ENCODE peak calls at places on chromosomes 13 and 19, in seven cellular contexts. D, M, E, K, Q, V and S are unnamed samples.

GRCh38 chr19:39515551-39516191 is 732 bp downstream of the SELENOV start:
- DNase-seq in D (no peak), M (no peak), E (no peak), K (no peak), Q (no peak), V (no peak), S (no peak)

GRCh38 chr13:32330438-32330837 is 15.1 kb downstream of the BRCA2 start:
- DNase-seq in D (no peak), M (no peak), E (no peak), K (no peak), Q (no peak), V (no peak), S (no peak)

GRCh38 chr19:13072206-13072898 is 30.3 kb downstream of the LYL1 start:
- DNase-seq in D (no peak), M (no peak), E (no peak), K (peak), Q (peak), V (no peak), S (no peak)

GRCh38 chr13:99312493-99312883 is 5.3 kb upstream of the GPR183 start:
- DNase-seq in D (peak), M (no peak), E (peak), K (peak), Q (peak), V (no peak), S (no peak)

GRCh38 chr13:98761979-98762616 is 9.6 kb upstream of the SLC15A1 start:
- DNase-seq in D (no peak), M (no peak), E (no peak), K (no peak), Q (no peak), V (no peak), S (no peak)

GRCh38 chr13:45231722-45232121 is 30.9 kb upstream of the KCTD4 start:
- DNase-seq in D (no peak), M (no peak), E (no peak), K (no peak), Q (no peak), V (no peak), S (no peak)

GRCh38 chr19:4052114-4052992 is 14.3 kb downstream of the ZBTB7A start:
- DNase-seq in D (no peak), M (no peak), E (peak), K (no peak), Q (no peak), V (no peak), S (no peak)

GRCh38 chr19:28472843-28473242 is 740.1 kb downstream of the UQCRFS1 start:
- DNase-seq in D (no peak), M (no peak), E (no peak), K (no peak), Q (no peak), V (no peak), S (no peak)

GRCh38 chr13:31742102-31742695 is 2.9 kb downstream of the RXFP2 start:
- DNase-seq in D (no peak), M (peak), E (peak), K (peak), Q (peak), V (peak), S (peak)

GRCh38 chr13:98567140-98567539 is 9.8 kb downstream of the STK24 start:
- DNase-seq in D (no peak), M (no peak), E (no peak), K (no peak), Q (no peak), V (no peak), S (no peak)

GRCh38 chr13:21703846-21704245 is 33.0 kb downstream of the FGF9 start:
- DNase-seq in D (no peak), M (no peak), E (no peak), K (no peak), Q (no peak), V (no peak), S (no peak)

GRCh38 chr19:2186071-2186846 is 22.5 kb downstream of the DOT1L start:
- DNase-seq in D (no peak), M (no peak), E (peak), K (no peak), Q (no peak), V (no peak), S (no peak)

GRCh38 chr13:93172109-93172508 is 54.5 kb upstream of the GPC6 start:
- DNase-seq in D (no peak), M (no peak), E (no peak), K (no peak), Q (no peak), V (no peak), S (no peak)

GRCh38 chr13:50448535-50448981 is 394.9 kb downstream of the DLEU7 start:
- DNase-seq in D (no peak), M (no peak), E (no peak), K (no peak), Q (no peak), V (no peak), S (no peak)

GRCh38 chr19:53881482-53882390 is at the start of gene PRKCG:
- DNase-seq in D (no peak), M (peak), E (no peak), K (no peak), Q (peak), V (no peak), S (no peak)

GRCh38 chr13:55432814-55433213 is 1707.9 kb upstream of the PRR20A start:
- DNase-seq in D (no peak), M (no peak), E (no peak), K (no peak), Q (no peak), V (no peak), S (no peak)

GRCh38 chr13:43368003-43368402 is 344.6 kb downstream of the DNAJC15 start:
- DNase-seq in D (no peak), M (no peak), E (no peak), K (peak), Q (no peak), V (no peak), S (no peak)

GRCh38 chr13:62234780-62235530 is 819.3 kb upstream of the PCDH20 start:
- DNase-seq in D (no peak), M (no peak), E (no peak), K (no peak), Q (no peak), V (no peak), S (no peak)

GRCh38 chr13:111006508-111007031 is 91.7 kb upstream of the ANKRD10 start:
- DNase-seq in D (no peak), M (no peak), E (peak), K (peak), Q (no peak), V (no peak), S (no peak)

GRCh38 chr19:30371960-30372824 is at the start of gene ZNF536:
- DNase-seq in D (no peak), M (no peak), E (no peak), K (peak), Q (peak), V (no peak), S (no peak)

GRCh38 chr19:9622531-9622930 is 1.5 kb upstream of the ZNF561 start:
- DNase-seq in D (no peak), M (no peak), E (no peak), K (no peak), Q (no peak), V (no peak), S (no peak)

GRCh38 chr13:52371736-52372247 is 34.2 kb downstream of the THSD1 start:
- DNase-seq in D (no peak), M (no peak), E (no peak), K (no peak), Q (no peak), V (no peak), S (no peak)

GRCh38 chr13:58324130-58324529 is 692.6 kb downstream of the PCDH17 start:
- DNase-seq in D (no peak), M (no peak), E (no peak), K (no peak), Q (no peak), V (no peak), S (no peak)

GRCh38 chr19:30870861-30871260 is 478.4 kb downstream of the TSHZ3 start:
- DNase-seq in D (no peak), M (no peak), E (no peak), K (no peak), Q (no peak), V (no peak), S (no peak)